ENCODE peak calls at places on chromosomes 13 and 19, in eight cellular contexts. One of them, this sample, is unnamed.

GRCh38 chr13:21069561-21070004 is 8.2 kb upstream of the LATS2 start:
- DNase-seq in SHP77: no peak
- DNase-seq in left ventricle myocardium inferior: peak
- DNase-seq in effector memory CD8-positive, alpha-beta T cell: no peak
- DNase-seq in CD4-positive, CD25-positive, alpha-beta regulatory T cell: no peak
- DNase-seq in activated T-helper 1 cell treated with Interleukin-2 at 50 U/mL for 16 hours: no peak
- DNase-seq in CD8-positive, alpha-beta memory T cell: no peak
- DNase-seq in MCF 10A: peak
- DNase-seq in this sample: no peak

GRCh38 chr19:44696939-44697669 is 1.8 kb upstream of the CEACAM16 start:
- DNase-seq in SHP77: peak
- DNase-seq in left ventricle myocardium inferior: no peak
- DNase-seq in effector memory CD8-positive, alpha-beta T cell: no peak
- DNase-seq in CD4-positive, CD25-positive, alpha-beta regulatory T cell: no peak
- DNase-seq in activated T-helper 1 cell treated with Interleukin-2 at 50 U/mL for 16 hours: no peak
- DNase-seq in CD8-positive, alpha-beta memory T cell: no peak
- DNase-seq in MCF 10A: no peak
- DNase-seq in this sample: no peak

GRCh38 chr19:10768369-10768768 is 50.5 kb downstream of the DNM2 start:
- DNase-seq in SHP77: no peak
- DNase-seq in left ventricle myocardium inferior: no peak
- DNase-seq in effector memory CD8-positive, alpha-beta T cell: no peak
- DNase-seq in CD4-positive, CD25-positive, alpha-beta regulatory T cell: no peak
- DNase-seq in activated T-helper 1 cell treated with Interleukin-2 at 50 U/mL for 16 hours: no peak
- DNase-seq in CD8-positive, alpha-beta memory T cell: no peak
- DNase-seq in MCF 10A: no peak
- DNase-seq in this sample: no peak

GRCh38 chr13:64078025-64078424 is 2662.4 kb upstream of the PCDH20 start:
- DNase-seq in SHP77: peak
- DNase-seq in left ventricle myocardium inferior: no peak
- DNase-seq in effector memory CD8-positive, alpha-beta T cell: no peak
- DNase-seq in CD4-positive, CD25-positive, alpha-beta regulatory T cell: no peak
- DNase-seq in activated T-helper 1 cell treated with Interleukin-2 at 50 U/mL for 16 hours: no peak
- DNase-seq in CD8-positive, alpha-beta memory T cell: no peak
- DNase-seq in MCF 10A: no peak
- DNase-seq in this sample: no peak

GRCh38 chr13:45142440-45143345 is 22.4 kb downstream of the GTF2F2 start:
- DNase-seq in SHP77: no peak
- DNase-seq in left ventricle myocardium inferior: no peak
- DNase-seq in effector memory CD8-positive, alpha-beta T cell: no peak
- DNase-seq in CD4-positive, CD25-positive, alpha-beta regulatory T cell: no peak
- DNase-seq in activated T-helper 1 cell treated with Interleukin-2 at 50 U/mL for 16 hours: no peak
- DNase-seq in CD8-positive, alpha-beta memory T cell: no peak
- DNase-seq in MCF 10A: no peak
- DNase-seq in this sample: no peak

GRCh38 chr19:19860756-19861390 is 4.8 kb upstream of the ZNF253 start:
- DNase-seq in SHP77: no peak
- DNase-seq in left ventricle myocardium inferior: no peak
- DNase-seq in effector memory CD8-positive, alpha-beta T cell: peak
- DNase-seq in CD4-positive, CD25-positive, alpha-beta regulatory T cell: peak
- DNase-seq in activated T-helper 1 cell treated with Interleukin-2 at 50 U/mL for 16 hours: peak
- DNase-seq in CD8-positive, alpha-beta memory T cell: peak
- DNase-seq in MCF 10A: no peak
- DNase-seq in this sample: peak

GRCh38 chr13:60583911-60584753 is 187.1 kb downstream of the TDRD3 start:
- DNase-seq in SHP77: no peak
- DNase-seq in left ventricle myocardium inferior: no peak
- DNase-seq in effector memory CD8-positive, alpha-beta T cell: no peak
- DNase-seq in CD4-positive, CD25-positive, alpha-beta regulatory T cell: no peak
- DNase-seq in activated T-helper 1 cell treated with Interleukin-2 at 50 U/mL for 16 hours: no peak
- DNase-seq in CD8-positive, alpha-beta memory T cell: no peak
- DNase-seq in MCF 10A: peak
- DNase-seq in this sample: no peak

GRCh38 chr19:18889949-18890745 is 5.8 kb downstream of the CERS1 start:
- DNase-seq in SHP77: no peak
- DNase-seq in left ventricle myocardium inferior: no peak
- DNase-seq in effector memory CD8-positive, alpha-beta T cell: no peak
- DNase-seq in CD4-positive, CD25-positive, alpha-beta regulatory T cell: no peak
- DNase-seq in activated T-helper 1 cell treated with Interleukin-2 at 50 U/mL for 16 hours: no peak
- DNase-seq in CD8-positive, alpha-beta memory T cell: no peak
- DNase-seq in MCF 10A: no peak
- DNase-seq in this sample: no peak

GRCh38 chr13:48094404-48094780 is 512 bp downstream of the MED4 start:
- DNase-seq in SHP77: no peak
- DNase-seq in left ventricle myocardium inferior: no peak
- DNase-seq in effector memory CD8-positive, alpha-beta T cell: no peak
- DNase-seq in CD4-positive, CD25-positive, alpha-beta regulatory T cell: peak
- DNase-seq in activated T-helper 1 cell treated with Interleukin-2 at 50 U/mL for 16 hours: no peak
- DNase-seq in CD8-positive, alpha-beta memory T cell: no peak
- DNase-seq in MCF 10A: no peak
- DNase-seq in this sample: peak

GRCh38 chr13:39501711-39502324 is 101.2 kb downstream of the LHFPL6 start:
- DNase-seq in SHP77: no peak
- DNase-seq in left ventricle myocardium inferior: peak
- DNase-seq in effector memory CD8-positive, alpha-beta T cell: no peak
- DNase-seq in CD4-positive, CD25-positive, alpha-beta regulatory T cell: no peak
- DNase-seq in activated T-helper 1 cell treated with Interleukin-2 at 50 U/mL for 16 hours: no peak
- DNase-seq in CD8-positive, alpha-beta memory T cell: no peak
- DNase-seq in MCF 10A: no peak
- DNase-seq in this sample: no peak

GRCh38 chr19:43700368-43701015 is 15.4 kb upstream of the IRGC start:
- DNase-seq in SHP77: no peak
- DNase-seq in left ventricle myocardium inferior: peak
- DNase-seq in effector memory CD8-positive, alpha-beta T cell: no peak
- DNase-seq in CD4-positive, CD25-positive, alpha-beta regulatory T cell: no peak
- DNase-seq in activated T-helper 1 cell treated with Interleukin-2 at 50 U/mL for 16 hours: no peak
- DNase-seq in CD8-positive, alpha-beta memory T cell: no peak
- DNase-seq in MCF 10A: peak
- DNase-seq in this sample: peak

GRCh38 chr13:71864981-71865857 is 1.8 kb downstream of the DACH1 start:
- DNase-seq in SHP77: no peak
- DNase-seq in left ventricle myocardium inferior: peak
- DNase-seq in effector memory CD8-positive, alpha-beta T cell: no peak
- DNase-seq in CD4-positive, CD25-positive, alpha-beta regulatory T cell: no peak
- DNase-seq in activated T-helper 1 cell treated with Interleukin-2 at 50 U/mL for 16 hours: no peak
- DNase-seq in CD8-positive, alpha-beta memory T cell: no peak
- DNase-seq in MCF 10A: no peak
- DNase-seq in this sample: no peak

GRCh38 chr19:55703790-55704215 is 28.8 kb downstream of the EPN1 start:
- DNase-seq in SHP77: no peak
- DNase-seq in left ventricle myocardium inferior: no peak
- DNase-seq in effector memory CD8-positive, alpha-beta T cell: peak
- DNase-seq in CD4-positive, CD25-positive, alpha-beta regulatory T cell: no peak
- DNase-seq in activated T-helper 1 cell treated with Interleukin-2 at 50 U/mL for 16 hours: peak
- DNase-seq in CD8-positive, alpha-beta memory T cell: peak
- DNase-seq in MCF 10A: no peak
- DNase-seq in this sample: no peak

GRCh38 chr13:39364797-39365468 is 238.1 kb downstream of the LHFPL6 start:
- DNase-seq in SHP77: peak
- DNase-seq in left ventricle myocardium inferior: no peak
- DNase-seq in effector memory CD8-positive, alpha-beta T cell: no peak
- DNase-seq in CD4-positive, CD25-positive, alpha-beta regulatory T cell: no peak
- DNase-seq in activated T-helper 1 cell treated with Interleukin-2 at 50 U/mL for 16 hours: no peak
- DNase-seq in CD8-positive, alpha-beta memory T cell: no peak
- DNase-seq in MCF 10A: peak
- DNase-seq in this sample: no peak

GRCh38 chr19:52070496-52070895 is 21.9 kb upstream of the ZNF432 start:
- DNase-seq in SHP77: no peak
- DNase-seq in left ventricle myocardium inferior: no peak
- DNase-seq in effector memory CD8-positive, alpha-beta T cell: no peak
- DNase-seq in CD4-positive, CD25-positive, alpha-beta regulatory T cell: no peak
- DNase-seq in activated T-helper 1 cell treated with Interleukin-2 at 50 U/mL for 16 hours: no peak
- DNase-seq in CD8-positive, alpha-beta memory T cell: no peak
- DNase-seq in MCF 10A: no peak
- DNase-seq in this sample: no peak

GRCh38 chr19:44758596-44758995 is 10.1 kb downstream of the BCL3 start:
- DNase-seq in SHP77: no peak
- DNase-seq in left ventricle myocardium inferior: peak
- DNase-seq in effector memory CD8-positive, alpha-beta T cell: no peak
- DNase-seq in CD4-positive, CD25-positive, alpha-beta regulatory T cell: no peak
- DNase-seq in activated T-helper 1 cell treated with Interleukin-2 at 50 U/mL for 16 hours: no peak
- DNase-seq in CD8-positive, alpha-beta memory T cell: no peak
- DNase-seq in MCF 10A: no peak
- DNase-seq in this sample: no peak